ENCODE peak calls at places on chromosomes 12 and 14, in eight cellular contexts. I is psoas muscle, A is cardiac muscle cell, Z is fibroblast of lung, S is adrenal gland, J is body of pancreas, Y is H9, O is IMR-90. T is an unnamed sample.
A peak's percentile ranks its signal among the peaks of the same experiment; 100 is the strongest.

GRCh38 chr12:67355428-67356385 is 86.5 kb downstream of the CAND1 start:
- DNase-seq in O (peak; percentile 69), I (no peak), J (peak; percentile 28), Y (no peak), A (peak; percentile 77), Z (peak; percentile 65), S (no peak), T (peak; percentile 31)

GRCh38 chr12:62158416-62159360 is 101.5 kb upstream of the USP15 start:
- DNase-seq in J (no peak), O (no peak), Z (no peak), Y (no peak), I (no peak), A (no peak), S (no peak), T (no peak)

GRCh38 chr14:79571361-79571760 is 639.9 kb downstream of the DIO2 start:
- DNase-seq in S (no peak), J (no peak), O (no peak), Y (no peak), Z (no peak), A (peak; percentile 72), I (no peak), T (no peak)

GRCh38 chr12:92470608-92471021 is 232.2 kb upstream of the PLEKHG7 start:
- DNase-seq in O (peak; percentile 13), S (no peak), Z (peak; percentile 32), I (no peak), J (no peak), Y (no peak), A (no peak), T (no peak)

GRCh38 chr12:103779410-103780092 is 61.5 kb downstream of the NT5DC3 start:
- DNase-seq in S (no peak), Z (peak; percentile 59), J (no peak), O (peak; percentile 8), I (no peak), Y (no peak), A (no peak), T (no peak)

GRCh38 chr12:9626291-9626690 is 18.6 kb upstream of the KLRB1 start:
- DNase-seq in Y (no peak), A (no peak), S (no peak), J (no peak), I (no peak), O (no peak), Z (peak; percentile 18), T (no peak)

GRCh38 chr14:104786726-104787675 is 8.5 kb downstream of the AKT1 start:
- DNase-seq in Y (no peak), A (no peak), S (no peak), I (no peak), Z (no peak), O (no peak), J (no peak), T (no peak)

GRCh38 chr12:29731556-29731955 is 52.2 kb downstream of the TMTC1 start:
- DNase-seq in J (no peak), S (no peak), O (no peak), Y (no peak), Z (no peak), A (no peak), I (no peak), T (no peak)

GRCh38 chr12:98814254-98814653 is 169.2 kb downstream of the APAF1 start:
- DNase-seq in A (no peak), S (no peak), J (no peak), I (no peak), Y (no peak), Z (peak; percentile 75), O (no peak), T (no peak)

GRCh38 chr12:45726594-45727300 is 2.8 kb upstream of the ARID2 start:
- DNase-seq in A (peak; percentile 58), O (peak; percentile 21), S (peak; percentile 77), Y (peak; percentile 48), Z (peak; percentile 46), J (peak; percentile 55), I (peak; percentile 81), T (peak; percentile 77)

GRCh38 chr14:96047101-96047500 is 7.9 kb downstream of the C14orf132 start:
- DNase-seq in Y (no peak), O (peak; percentile 7), Z (peak; percentile 80), S (no peak), I (no peak), A (no peak), J (no peak), T (no peak)

GRCh38 chr14:53571990-53572389 is 384.6 kb downstream of the BMP4 start:
- DNase-seq in S (no peak), A (peak; percentile 7), J (no peak), Z (no peak), Y (peak; percentile 30), I (no peak), O (peak; percentile 18), T (no peak)

GRCh38 chr14:99331796-99332195 is 59.8 kb upstream of the BCL11B start:
- DNase-seq in Z (no peak), I (no peak), J (no peak), Y (no peak), A (no peak), O (no peak), S (no peak), T (no peak)

GRCh38 chr12:40986031-40986430 is 202.1 kb upstream of the PDZRN4 start:
- DNase-seq in Y (no peak), A (no peak), S (no peak), Z (peak; percentile 8), J (no peak), I (no peak), O (no peak), T (no peak)

GRCh38 chr12:92511776-92512175 is 191.0 kb upstream of the PLEKHG7 start:
- DNase-seq in J (no peak), S (no peak), O (no peak), I (no peak), A (no peak), Y (no peak), Z (no peak), T (no peak)

GRCh38 chr12:52059582-52060497 is 8.6 kb downstream of the NR4A1 start:
- DNase-seq in O (peak; percentile 87), Z (no peak), Y (no peak), I (no peak), A (no peak), S (peak; percentile 82), J (no peak), T (peak; percentile 22)

GRCh38 chr14:68820536-68820935 is 27.7 kb upstream of the ZFP36L1 start:
- DNase-seq in A (no peak), J (no peak), Z (no peak), S (peak; percentile 31), I (no peak), Y (no peak), O (no peak), T (no peak)

GRCh38 chr14:102776761-102777710 is at the start of gene TRAF3:
- DNase-seq in J (peak; percentile 65), I (peak; percentile 80), S (peak; percentile 66), Y (peak; percentile 27), A (peak; percentile 76), O (peak; percentile 77), Z (peak; percentile 66), T (peak; percentile 81)

DNA sequence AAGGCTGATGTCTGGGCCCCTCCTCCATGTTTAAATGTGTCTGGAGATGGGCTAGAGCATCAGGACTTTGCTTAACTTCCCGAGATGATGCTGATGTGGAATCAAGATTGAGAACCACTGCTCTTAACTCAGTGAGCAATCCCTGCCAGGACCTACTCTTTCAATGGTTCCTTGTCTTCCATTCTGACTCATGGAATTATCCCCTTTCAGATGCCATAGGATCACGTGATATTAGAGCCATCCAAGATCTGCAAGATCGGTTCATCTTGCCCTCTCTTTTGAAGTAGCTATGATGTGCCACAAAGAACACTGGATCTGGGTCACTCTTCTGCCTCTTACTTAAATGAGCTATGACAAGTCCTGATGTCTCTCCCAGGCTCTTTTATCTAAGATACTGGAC is 96.8 kb downstream of the EXOC5 start:
- DNase-seq in I (no peak), A (no peak), O (no peak), J (no peak), Z (no peak), S (no peak), Y (no peak), T (no peak)
- H3K4me1 ChIP-seq in I (no peaks in the 10 kb centered on the region), A (no peaks in the 10 kb centered on the region), O (no peaks in the 10 kb centered on the region), J (no peaks in the 10 kb centered on the region), Z (no peaks in the 10 kb centered on the region), S (no peaks in the 10 kb centered on the region), Y (no peaks in the 10 kb centered on the region), T (no peaks in the 10 kb centered on the region)

DNA sequence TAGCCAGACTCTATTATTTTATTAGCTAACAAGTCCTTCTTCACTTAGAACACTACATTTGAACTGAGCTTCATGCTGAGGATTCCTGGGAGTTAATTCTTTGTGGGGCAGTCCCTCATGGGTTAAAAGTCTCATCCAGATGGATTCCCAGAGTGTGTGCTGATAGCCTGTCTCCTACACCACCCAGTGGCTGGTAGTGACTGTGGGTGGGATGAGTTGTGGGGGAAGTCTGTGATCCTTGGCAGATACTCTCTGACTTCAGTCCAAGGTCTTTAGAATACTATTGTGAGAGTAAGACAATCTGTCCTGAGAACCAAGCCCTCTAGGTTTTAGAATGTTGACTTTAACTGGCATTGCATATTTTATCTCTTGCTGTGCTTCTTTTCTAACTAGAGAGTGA is 37.2 kb downstream of the AKAP6 start:
- DNase-seq in J (no peak), Z (peak; percentile 67), I (no peak), O (no peak), A (peak; percentile 18), Y (no peak), S (no peak), T (no peak)
- TF ChIP-seq CTCF in J (no peak), Z (peak; percentile 6), I (no peak), O (peak; percentile 9), A (no peak), Y (peak; percentile 33), S (no peak), T (no peak)

DNA sequence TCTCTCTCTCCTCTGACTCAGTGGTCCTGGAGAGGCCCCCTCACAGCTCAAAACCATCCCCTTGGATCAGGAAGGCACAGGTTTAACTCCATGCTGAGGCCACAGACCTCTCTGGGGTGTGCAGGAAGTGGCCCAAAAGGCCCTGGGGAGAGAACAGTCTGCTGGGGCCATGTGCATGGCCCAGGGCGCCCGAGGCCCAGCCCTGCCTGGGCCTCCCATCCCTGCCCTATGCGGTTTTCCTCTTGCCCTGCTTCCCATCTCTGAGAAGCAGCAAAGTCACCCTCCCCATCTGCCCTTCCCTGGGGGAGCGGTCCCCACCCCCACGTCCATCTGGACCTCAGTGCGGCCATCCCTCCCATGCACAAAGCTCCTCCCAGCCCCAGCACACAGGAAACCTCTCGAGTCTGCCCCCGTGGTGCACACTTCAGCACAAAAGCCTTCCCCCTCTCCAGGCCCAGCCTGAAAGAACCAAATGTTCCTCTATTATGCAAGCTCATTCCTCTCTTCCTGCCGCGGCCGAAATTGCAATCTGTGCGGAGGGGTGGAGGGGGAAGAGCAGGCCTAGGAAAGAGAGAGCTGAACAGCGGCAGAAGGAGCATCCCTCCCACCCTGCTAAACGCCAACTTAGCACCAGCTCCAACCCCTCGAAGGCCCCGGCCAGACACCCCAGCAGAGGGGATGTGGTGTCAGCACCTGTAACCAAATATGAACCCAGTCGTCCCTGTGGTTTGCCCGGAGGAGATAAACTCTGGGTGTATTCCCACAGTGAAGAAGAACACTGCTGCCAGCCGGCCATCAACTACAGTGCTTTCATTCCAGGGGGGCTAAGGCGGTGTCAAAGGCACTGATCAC is 108.5 kb downstream of the SCARB1 start:
- DNase-seq in J (peak; percentile 72), I (peak; percentile 92), Z (peak; percentile 87), S (peak; percentile 94), A (no peak), Y (peak; percentile 64), O (peak; percentile 67), T (peak; percentile 67)
- H3K4me1 ChIP-seq in J (peaks cover 60% of the 10 kb centered on the region), I (peaks cover 32% of the 10 kb centered on the region), Z (peaks cover 11% of the 10 kb centered on the region), S (no peaks in the 10 kb centered on the region), A (peaks cover 2% of the 10 kb centered on the region), Y (no peaks in the 10 kb centered on the region), O (peaks cover 11% of the 10 kb centered on the region), T (peaks cover 3% of the 10 kb centered on the region)

DNA sequence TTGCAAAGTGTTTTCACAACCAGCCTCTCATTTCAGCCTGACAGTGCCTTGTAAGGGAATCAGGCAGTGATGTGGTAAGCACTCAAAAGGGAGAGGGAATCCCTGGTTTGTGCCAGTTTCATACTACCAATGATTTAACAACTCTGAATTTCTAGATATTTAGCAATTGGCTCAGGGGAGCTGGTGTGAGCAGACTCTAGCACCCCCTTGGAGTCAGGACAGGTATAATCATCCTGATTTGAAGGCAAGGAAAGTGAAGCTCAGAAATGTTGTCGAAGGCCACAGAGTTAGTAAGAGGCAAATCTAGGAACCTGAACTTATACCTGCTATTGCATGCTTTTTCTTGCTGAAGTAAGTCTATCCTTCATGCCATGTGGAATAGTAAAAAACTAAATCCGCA is 63.1 kb upstream of the DACT1 start:
- DNase-seq in I (no peak), O (no peak), Y (no peak), S (no peak), J (no peak), Z (no peak), A (peak; percentile 8), T (no peak)
- TF ChIP-seq CTCF in I (no peak), O (peak; percentile 9), Y (peak; percentile 53), S (no peak), J (no peak), Z (no peak), A (peak; percentile 25), T (no peak)

T was measured in mucosa of descending colon.